ENCODE peak calls at places on chromosomes 1 and 21, in nine cellular contexts. I is glutamatergic neuron, G is lower lobe of right lung, N is endothelial cell, U is heart left ventricle, R is AG09319, X is AG04450, S is cardiac fibroblast, A is pancreas. J is an unnamed sample.

GRCh38 chr21:37253991-37254390 is 13.1 kb downstream of the VPS26C start:
- DNase-seq in R (no peak), I (no peak), N (no peak), X (peak; percentile 30), A (no peak), G (no peak), U (no peak), S (no peak), J (no peak)

GRCh38 chr1:150549496-150550221 is 451 bp downstream of the ADAMTSL4 start:
- DNase-seq in G (no peak), S (no peak), X (no peak), R (no peak), I (peak; percentile 17), U (no peak), A (no peak), N (no peak), J (peak; percentile 88)

GRCh38 chr1:193320281-193320680 is 133.9 kb upstream of the B3GALT2 start:
- DNase-seq in S (no peak), A (no peak), U (no peak), G (no peak), I (no peak), N (no peak), X (no peak), R (no peak), J (no peak)

GRCh38 chr1:119987112-119987511 is 82.3 kb downstream of the NOTCH2 start:
- DNase-seq in S (peak; percentile 85), U (no peak), X (peak; percentile 72), I (no peak), G (no peak), A (no peak), R (peak; percentile 52), N (no peak), J (no peak)

GRCh38 chr1:147600119-147601111 is 59.1 kb downstream of the BCL9 start:
- DNase-seq in I (no peak), X (no peak), R (no peak), S (peak; percentile 23), A (no peak), G (no peak), U (no peak), N (no peak), J (peak; percentile 84)

GRCh38 chr1:79042117-79042516 is 35.6 kb upstream of the ADGRL4 start:
- DNase-seq in A (no peak), G (no peak), R (no peak), S (peak; percentile 63), N (no peak), U (no peak), X (peak; percentile 41), I (no peak), J (no peak)

GRCh38 chr1:7558921-7559869 is 211.9 kb upstream of the VAMP3 start:
- DNase-seq in G (no peak), N (no peak), A (no peak), X (no peak), R (no peak), U (no peak), I (peak; percentile 12), S (no peak), J (no peak)

GRCh38 chr1:246795094-246795671 is 71.0 kb downstream of the SCCPDH start:
- DNase-seq in A (no peak), U (no peak), G (no peak), N (no peak), I (no peak), X (no peak), R (no peak), S (no peak), J (peak; percentile 74)

GRCh38 chr1:17594690-17595601 is 55.4 kb downstream of the ARHGEF10L start:
- DNase-seq in U (no peak), N (no peak), X (no peak), R (no peak), A (no peak), I (no peak), G (no peak), S (peak; percentile 59), J (no peak)

GRCh38 chr1:915295-916172 is 8.2 kb upstream of the SAMD11 start:
- DNase-seq in A (peak; percentile 1), G (peak; percentile 30), X (no peak), U (no peak), I (no peak), S (no peak), N (no peak), R (no peak), J (no peak)

GRCh38 chr1:206925116-206925736 is 3.5 kb upstream of the FCMR start:
- DNase-seq in N (no peak), R (no peak), I (peak; percentile 26), U (no peak), A (no peak), X (no peak), S (no peak), G (peak; percentile 83), J (no peak)

GRCh38 chr1:152107984-152108898 is 7.0 kb downstream of the TCHH start:
- DNase-seq in I (peak; percentile 30), R (no peak), A (no peak), S (peak; percentile 74), X (no peak), G (no peak), N (peak; percentile 59), U (peak; percentile 10), J (no peak)

GRCh38 chr1:152109231-152109997 is 5.8 kb downstream of the TCHH start:
- DNase-seq in A (no peak), G (no peak), N (peak; percentile 15), R (no peak), X (no peak), U (no peak), I (no peak), S (no peak), J (no peak)

GRCh38 chr1:152108899-152109222 is 6.4 kb downstream of the TCHH start:
- DNase-seq in A (no peak), S (no peak), X (no peak), N (no peak), I (peak; percentile 23), G (no peak), U (no peak), R (no peak), J (no peak)

GRCh38 chr1:152109998-152110294 is 5.3 kb downstream of the TCHH start:
- DNase-seq in I (no peak), X (no peak), U (no peak), N (no peak), A (no peak), R (no peak), G (no peak), S (no peak), J (no peak)

DNA sequence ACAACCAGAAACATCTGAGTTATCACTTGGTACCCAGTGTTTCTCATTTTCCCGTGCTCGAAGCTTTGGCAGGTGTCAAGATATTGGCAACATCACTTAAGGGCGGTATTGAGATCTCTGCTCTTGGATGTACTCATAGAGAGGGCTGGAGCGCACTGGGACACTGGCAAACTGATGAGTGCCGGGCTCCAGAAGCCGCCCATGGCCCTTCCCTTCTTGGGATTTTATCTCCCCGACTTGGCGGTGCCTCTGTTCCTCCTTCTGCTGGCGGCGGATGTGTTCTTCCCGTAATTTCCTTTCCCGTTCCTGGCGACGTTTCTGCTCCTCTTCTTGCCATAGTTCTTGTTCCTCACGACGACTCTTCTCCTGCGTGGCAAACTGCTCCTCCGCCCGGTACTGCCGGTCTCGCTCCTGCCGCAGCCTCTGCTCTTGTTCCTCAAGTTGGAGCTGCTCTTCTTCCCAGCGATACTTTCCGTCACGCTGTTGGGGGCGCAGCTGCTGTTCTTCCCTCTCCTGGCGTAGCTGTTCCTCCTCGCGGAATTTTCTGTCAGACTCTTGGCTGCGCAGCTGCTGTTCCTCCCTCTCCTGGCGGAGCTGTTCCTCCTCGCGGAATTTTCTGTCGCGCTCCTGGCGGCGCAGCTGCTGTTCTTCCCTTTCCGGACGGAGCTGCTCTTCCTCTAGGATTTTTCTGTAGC is 7.8 kb downstream of the TCHH start:
- DNase-seq in G (no peak), U (no peak), S (no peak), X (no peak), I (no peak), R (no peak), A (no peak), N (no peak), J (no peak)
- TF ChIP-seq CTCF in G (no peak), U (no peak), S (no peak), X (no peak), I (no peak), R (no peak), A (no peak), N (no peak), J (no peak)

GRCh38 chr1:224113545-224113917 is 380 bp upstream of the FBXO28 start:
- DNase-seq in X (no peak), N (no peak), R (no peak), G (no peak), A (no peak), S (no peak), U (no peak), I (no peak), J (no peak)

GRCh38 chr1:224118688-224119087 is 4.8 kb downstream of the FBXO28 start:
- DNase-seq in N (no peak), X (no peak), S (no peak), A (no peak), R (no peak), G (no peak), I (no peak), U (no peak), J (no peak)

GRCh38 chr1:224113918-224114786 is at the start of gene FBXO28:
- DNase-seq in S (peak; percentile 94), R (peak; percentile 76), A (peak; percentile 94), U (peak; percentile 97), G (peak; percentile 96), X (peak; percentile 76), N (peak; percentile 81), I (peak; percentile 93), J (peak; percentile 98)

GRCh38 chr1:224114787-224115175 is 870 bp downstream of the FBXO28 start:
- DNase-seq in U (no peak), R (no peak), I (no peak), S (peak; percentile 9), A (no peak), G (no peak), X (no peak), N (no peak), J (no peak)

DNA sequence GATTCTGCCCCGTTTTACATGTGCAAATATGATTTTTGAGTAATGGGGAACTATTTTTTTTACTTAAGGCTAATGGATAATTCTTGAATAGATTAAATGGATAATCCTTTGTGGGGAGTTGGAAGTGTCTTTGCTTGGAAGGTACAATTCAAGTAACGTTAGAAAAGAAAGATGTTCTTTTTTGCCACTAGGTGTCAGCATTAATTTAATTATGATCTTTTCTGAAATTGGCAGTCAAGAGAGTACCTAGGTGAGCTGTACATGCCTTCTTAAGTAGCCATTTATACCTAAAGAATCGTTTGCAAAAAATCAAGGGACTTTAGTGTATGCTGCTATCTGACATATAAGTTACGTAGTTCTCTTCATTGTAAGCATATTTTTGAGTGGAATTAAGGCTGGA is 2.2 kb downstream of the FBXO28 start:
- DNase-seq in S (peak; percentile 71), N (no peak), X (peak; percentile 21), I (no peak), U (no peak), A (no peak), G (no peak), R (no peak), J (no peak)
- TF ChIP-seq CTCF in S (no peak), N (peak; percentile 76), X (peak; percentile 49), I (peak; percentile 60), U (peak; percentile 60), A (peak; percentile 29), G (peak; percentile 52), R (peak; percentile 27), J (no peak)

GRCh38 chr1:6185635-6186382 is 5.7 kb upstream of the CHD5 start:
- DNase-seq in I (no peak), A (no peak), R (no peak), G (no peak), N (no peak), S (peak; percentile 56), U (no peak), X (no peak), J (no peak)
- TF ChIP-seq CTCF in I (peak; percentile 57), A (no peak), R (peak; percentile 59), G (peak; percentile 40), N (peak; percentile 58), S (peak; percentile 52), U (peak; percentile 55), X (peak; percentile 52), J (no peak)

GRCh38 chr1:22674410-22674749 is 21.3 kb downstream of the C1QB start:
- DNase-seq in U (no peak), G (no peak), I (no peak), S (no peak), A (no peak), N (no peak), X (no peak), R (no peak), J (no peak)
- TF ChIP-seq CTCF in U (no peak), G (no peak), I (peak; percentile 5), S (no peak), A (no peak), N (no peak), X (no peak), R (no peak), J (no peak)